ENCODE peak calls at places on chromosomes 6 and 20, in seven cellular contexts. T is uterus, N is Peyer's patch, E is caudate nucleus, R is AG08395, V is upper lobe of right lung, J is NCI-H1694 treated with DMSO at 0.1 percent for 48 hours. X is an unnamed sample.
A peak's percentile ranks its signal among the peaks of the same experiment; 100 is the strongest.

GRCh38 chr6:112222111-112222726 is 32.1 kb downstream of the LAMA4 start:
- DNase-seq in T (no peak), N (no peak), E (no peak), R (peak; percentile 46), V (no peak), J (no peak), X (no peak)

GRCh38 chr6:31083742-31084354 is 28.5 kb downstream of the C6orf15 start:
- DNase-seq in T (no peak), N (peak; percentile 25), E (no peak), R (peak; percentile 36), V (no peak), J (peak; percentile 34), X (no peak)

GRCh38 chr20:46121531-46121930 is 3.4 kb downstream of the CD40 start:
- DNase-seq in T (no peak), N (no peak), E (no peak), R (no peak), V (no peak), J (no peak), X (no peak)

GRCh38 chr6:36973190-36973589 is 12.8 kb downstream of the MTCH1 start:
- DNase-seq in T (no peak), N (no peak), E (no peak), R (no peak), V (no peak), J (no peak), X (no peak)

GRCh38 chr20:58389968-58390658 is 1.1 kb downstream of the VAPB start:
- DNase-seq in T (no peak), N (no peak), E (no peak), R (no peak), V (no peak), J (no peak), X (no peak)

GRCh38 chr6:47343631-47344421 is 34.1 kb upstream of the TNFRSF21 start:
- DNase-seq in T (no peak), N (no peak), E (no peak), R (no peak), V (no peak), J (no peak), X (no peak)

GRCh38 chr20:23164176-23164601 is 78.1 kb upstream of the CD93 start:
- DNase-seq in T (no peak), N (no peak), E (no peak), R (no peak), V (no peak), J (no peak), X (no peak)

GRCh38 chr6:113351183-113351834 is 505.8 kb upstream of the MARCKS start:
- DNase-seq in T (no peak), N (no peak), E (no peak), R (no peak), V (no peak), J (no peak), X (no peak)

GRCh38 chr6:155850408-155850841 is 394.8 kb upstream of the NOX3 start:
- DNase-seq in T (no peak), N (no peak), E (no peak), R (peak; percentile 23), V (no peak), J (no peak), X (no peak)

GRCh38 chr6:106908386-106908840 is 66.1 kb downstream of the CD24 start:
- DNase-seq in T (no peak), N (no peak), E (no peak), R (peak; percentile 13), V (no peak), J (no peak), X (no peak)

GRCh38 chr20:9389321-9389720 is 125.1 kb upstream of the LAMP5 start:
- DNase-seq in T (no peak), N (no peak), E (no peak), R (no peak), V (no peak), J (no peak), X (no peak)

GRCh38 chr20:59966428-59966827 is 8.2 kb downstream of the CDH26 start:
- DNase-seq in T (no peak), N (no peak), E (no peak), R (no peak), V (no peak), J (no peak), X (no peak)

GRCh38 chr6:10073326-10073725 is 341.5 kb downstream of the TFAP2A start:
- DNase-seq in T (no peak), N (no peak), E (no peak), R (no peak), V (no peak), J (no peak), X (no peak)

GRCh38 chr6:125983246-125983945 is 2.9 kb upstream of the TRMT11 start:
- DNase-seq in T (no peak), N (no peak), E (no peak), R (peak; percentile 67), V (no peak), J (no peak), X (no peak)

GRCh38 chr6:168200571-168201134 is 118.9 kb downstream of the DACT2 start:
- DNase-seq in T (no peak), N (no peak), E (no peak), R (no peak), V (peak; percentile 21), J (no peak), X (no peak)

GRCh38 chr6:36241728-36242127 is 28.1 kb upstream of the PNPLA1 start:
- DNase-seq in T (no peak), N (no peak), E (no peak), R (peak; percentile 31), V (no peak), J (no peak), X (no peak)

GRCh38 chr6:164534070-164534766 is 775.2 kb downstream of the C6orf118 start:
- DNase-seq in T (no peak), N (no peak), E (no peak), R (no peak), V (no peak), J (no peak), X (no peak)

GRCh38 chr6:118902731-118903130 is 8.8 kb downstream of the ASF1A start:
- DNase-seq in T (no peak), N (no peak), E (no peak), R (peak; percentile 41), V (no peak), J (no peak), X (no peak)

GRCh38 chr6:27502508-27503435 is 29.9 kb upstream of the ZNF184 start:
- DNase-seq in T (peak; percentile 80), N (peak; percentile 69), E (no peak), R (peak; percentile 25), V (no peak), J (peak; percentile 53), X (peak; percentile 77)

GRCh38 chr20:49590163-49591017 is 22.5 kb upstream of the PTGIS start:
- DNase-seq in T (no peak), N (no peak), E (no peak), R (no peak), V (no peak), J (no peak), X (no peak)

GRCh38 chr6:1316482-1317220 is 4.8 kb downstream of the FOXQ1 start:
- DNase-seq in T (no peak), N (no peak), E (no peak), R (no peak), V (peak; percentile 71), J (no peak), X (no peak)

GRCh38 chr6:15386110-15386755 is 140.4 kb downstream of the JARID2 start:
- DNase-seq in T (no peak), N (no peak), E (no peak), R (no peak), V (no peak), J (no peak), X (no peak)

GRCh38 chr6:77383026-77383425 is 80.3 kb downstream of the HTR1B start:
- DNase-seq in T (no peak), N (no peak), E (no peak), R (no peak), V (no peak), J (no peak), X (no peak)

GRCh38 chr6:54681267-54681666 is 165.3 kb upstream of the FAM83B start:
- DNase-seq in T (no peak), N (no peak), E (no peak), R (no peak), V (no peak), J (no peak), X (no peak)

GRCh38 chr20:45781391-45781931 is 10.2 kb downstream of the WFDC3 start:
- DNase-seq in T (no peak), N (no peak), E (no peak), R (peak; percentile 60), V (no peak), J (no peak), X (no peak)

GRCh38 chr6:169328112-169328801 is 74.6 kb upstream of the THBS2 start:
- DNase-seq in T (peak; percentile 84), N (no peak), E (no peak), R (peak; percentile 73), V (no peak), J (no peak), X (no peak)

GRCh38 chr20:53070714-53071392 is 98.7 kb downstream of the TSHZ2 start:
- DNase-seq in T (no peak), N (no peak), E (no peak), R (no peak), V (no peak), J (no peak), X (no peak)

GRCh38 chr20:17752452-17752851 is 52.7 kb downstream of the BANF2 start:
- DNase-seq in T (no peak), N (no peak), E (no peak), R (no peak), V (no peak), J (no peak), X (no peak)

GRCh38 chr6:164274510-164274909 is 860.0 kb downstream of the QKI start:
- DNase-seq in T (no peak), N (no peak), E (no peak), R (no peak), V (no peak), J (no peak), X (no peak)

GRCh38 chr6:96022225-96022624 is 6.5 kb downstream of the FUT9 start:
- DNase-seq in T (no peak), N (no peak), E (no peak), R (no peak), V (no peak), J (no peak), X (no peak)

GRCh38 chr20:1718604-1719384 is 61.2 kb upstream of the SIRPG start:
- DNase-seq in T (peak; percentile 19), N (no peak), E (no peak), R (peak; percentile 92), V (no peak), J (no peak), X (no peak)

GRCh38 chr20:5198651-5198924 is 71.8 kb downstream of the CDS2 start:
- DNase-seq in T (no peak), N (no peak), E (no peak), R (no peak), V (no peak), J (no peak), X (no peak)